ENCODE peak calls at places on chromosomes 16 and 17, in five cellular contexts. Y is neuronal stem cell, M is IMR-90, R is H1, S is mesenchymal stem cell. W is an unnamed sample.

GRCh38 chr16:48831081-48831722 is 221.2 kb upstream of the N4BP1 start:
- DNase-seq in Y (no peak), M (no peak), R (no peak), S (no peak), W (peak; percentile 63)

GRCh38 chr17:8275421-8276290 is 12.8 kb upstream of the RANGRF start:
- DNase-seq in Y (no peak), M (peak; percentile 34), R (no peak), S (no peak), W (no peak)

GRCh38 chr17:51734462-51734861 is 424.1 kb downstream of the CA10 start:
- DNase-seq in Y (no peak), M (no peak), R (peak; percentile 19), S (no peak), W (peak; percentile 68)

GRCh38 chr16:53775821-53776431 is 72.0 kb downstream of the FTO start:
- DNase-seq in Y (no peak), M (peak; percentile 91), R (no peak), S (peak; percentile 95), W (no peak)

GRCh38 chr17:71486171-71486740 is 634.6 kb upstream of the SOX9 start:
- DNase-seq in Y (no peak), M (no peak), R (no peak), S (no peak), W (no peak)

GRCh38 chr17:40588557-40588956 is 23.3 kb upstream of the CCR7 start:
- DNase-seq in Y (no peak), M (no peak), R (no peak), S (no peak), W (no peak)

GRCh38 chr16:75379911-75380847 is 53.1 kb downstream of the CFDP1 start:
- DNase-seq in Y (no peak), M (no peak), R (no peak), S (no peak), W (no peak)

GRCh38 chr16:28473714-28474265 is 1.7 kb upstream of the NPIPB7 start:
- DNase-seq in Y (no peak), M (no peak), R (no peak), S (no peak), W (no peak)

GRCh38 chr17:28523876-28524275 is 17.7 kb downstream of the FOXN1 start:
- DNase-seq in Y (no peak), M (no peak), R (no peak), S (no peak), W (no peak)

GRCh38 chr16:81511371-81511770 is 66.8 kb downstream of the CMIP start:
- DNase-seq in Y (no peak), M (peak; percentile 89), R (no peak), S (peak; percentile 60), W (no peak)

GRCh38 chr17:65173284-65173793 is 36.2 kb downstream of the RGS9 start:
- DNase-seq in Y (no peak), M (peak; percentile 55), R (no peak), S (peak; percentile 94), W (peak; percentile 45)

GRCh38 chr16:839643-840408 is 39.3 kb upstream of the GNG13 start:
- DNase-seq in Y (no peak), M (no peak), R (no peak), S (no peak), W (no peak)

GRCh38 chr16:47787695-47788094 is 326.6 kb downstream of the PHKB start:
- DNase-seq in Y (peak; percentile 39), M (peak; percentile 22), R (no peak), S (peak; percentile 27), W (no peak)

GRCh38 chr17:27912989-27913388 is 19.8 kb upstream of the LYRM9 start:
- DNase-seq in Y (no peak), M (no peak), R (no peak), S (no peak), W (no peak)

GRCh38 chr16:2490190-2491105 is 15.5 kb downstream of the TBC1D24 start:
- DNase-seq in Y (no peak), M (no peak), R (no peak), S (no peak), W (no peak)

GRCh38 chr17:80891096-80892018 is 100.3 kb upstream of the CHMP6 start:
- DNase-seq in Y (no peak), M (peak; percentile 94), R (no peak), S (peak; percentile 99), W (no peak)

GRCh38 chr17:77571562-77571981 is 386.9 kb upstream of the TNRC6C start:
- DNase-seq in Y (no peak), M (peak; percentile 6), R (no peak), S (no peak), W (no peak)

GRCh38 chr17:37706446-37706845 is 38.4 kb downstream of the HNF1B start:
- DNase-seq in Y (no peak), M (no peak), R (no peak), S (no peak), W (no peak)

GRCh38 chr17:43956222-43956621 is 2.5 kb upstream of the PYY start:
- DNase-seq in Y (no peak), M (no peak), R (no peak), S (no peak), W (no peak)

GRCh38 chr17:65523853-65524664 is 37.4 kb downstream of the AXIN2 start:
- DNase-seq in Y (no peak), M (no peak), R (no peak), S (no peak), W (no peak)

GRCh38 chr17:75666959-75667790 is at the start of the genes RECQL5 and SAP30BP:
- DNase-seq in Y (peak; percentile 99), M (peak; percentile 98), R (peak; percentile 94), S (peak; percentile 98), W (peak; percentile 99)

GRCh38 chr17:79742951-79743476 is 12.3 kb downstream of the ENPP7 start:
- DNase-seq in Y (no peak), M (no peak), R (no peak), S (no peak), W (no peak)

GRCh38 chr16:23959069-23959800 is 123.5 kb downstream of the PRKCB start:
- DNase-seq in Y (no peak), M (no peak), R (no peak), S (no peak), W (no peak)

GRCh38 chr16:47928008-47928407 is 227.8 kb downstream of the ABCC12 start:
- DNase-seq in Y (no peak), M (no peak), R (no peak), S (no peak), W (peak; percentile 39)

GRCh38 chr16:87101903-87102302 is 215.3 kb downstream of the C16orf95 start:
- DNase-seq in Y (no peak), M (peak; percentile 54), R (no peak), S (no peak), W (no peak)

GRCh38 chr16:5738586-5738985 is 641.0 kb upstream of the EEF2KMT start:
- DNase-seq in Y (no peak), M (no peak), R (no peak), S (peak; percentile 34), W (no peak)

GRCh38 chr16:66175058-66175457 is 191.4 kb upstream of the CDH5 start:
- DNase-seq in Y (no peak), M (no peak), R (no peak), S (no peak), W (no peak)

GRCh38 chr16:49489686-49490320 is 116.2 kb downstream of the C16orf78 start:
- DNase-seq in Y (no peak), M (no peak), R (no peak), S (no peak), W (no peak)

GRCh38 chr17:58302171-58302918 is 21.6 kb upstream of the MPO start:
- DNase-seq in Y (no peak), M (no peak), R (no peak), S (no peak), W (no peak)

GRCh38 chr17:76527430-76528111 is 9.9 kb downstream of the CYGB start:
- DNase-seq in Y (no peak), M (peak; percentile 80), R (no peak), S (peak; percentile 94), W (peak; percentile 92)

GRCh38 chr17:16352838-16353701 is at the start of gene CENPV:
- DNase-seq in Y (peak; percentile 53), M (peak; percentile 34), R (peak; percentile 54), S (peak; percentile 45), W (peak; percentile 96)

GRCh38 chr17:44278006-44278405 is 10.1 kb upstream of the SLC4A1 start:
- DNase-seq in Y (no peak), M (peak; percentile 68), R (no peak), S (peak; percentile 22), W (no peak)

GRCh38 chr16:55703003-55704001 is 47.5 kb downstream of the SLC6A2 start:
- DNase-seq in Y (peak; percentile 38), M (peak; percentile 68), R (no peak), S (peak; percentile 60), W (no peak)
- H2BK15ac ChIP-seq in Y (no peak overlapping the region), M (no peak overlapping the region), R (peak overlapping the region; percentile 10), S (no peak overlapping the region), W (no peak overlapping the region)

GRCh38 chr16:59993101-59993500 is 1259.0 kb upstream of the GOT2 start:
- DNase-seq in Y (no peak), M (no peak), R (no peak), S (no peak), W (no peak)
- H2BK15ac ChIP-seq in Y (no peak overlapping the region), M (no peak overlapping the region), R (no peak overlapping the region), S (no peak overlapping the region), W (no peak overlapping the region)

DNA sequence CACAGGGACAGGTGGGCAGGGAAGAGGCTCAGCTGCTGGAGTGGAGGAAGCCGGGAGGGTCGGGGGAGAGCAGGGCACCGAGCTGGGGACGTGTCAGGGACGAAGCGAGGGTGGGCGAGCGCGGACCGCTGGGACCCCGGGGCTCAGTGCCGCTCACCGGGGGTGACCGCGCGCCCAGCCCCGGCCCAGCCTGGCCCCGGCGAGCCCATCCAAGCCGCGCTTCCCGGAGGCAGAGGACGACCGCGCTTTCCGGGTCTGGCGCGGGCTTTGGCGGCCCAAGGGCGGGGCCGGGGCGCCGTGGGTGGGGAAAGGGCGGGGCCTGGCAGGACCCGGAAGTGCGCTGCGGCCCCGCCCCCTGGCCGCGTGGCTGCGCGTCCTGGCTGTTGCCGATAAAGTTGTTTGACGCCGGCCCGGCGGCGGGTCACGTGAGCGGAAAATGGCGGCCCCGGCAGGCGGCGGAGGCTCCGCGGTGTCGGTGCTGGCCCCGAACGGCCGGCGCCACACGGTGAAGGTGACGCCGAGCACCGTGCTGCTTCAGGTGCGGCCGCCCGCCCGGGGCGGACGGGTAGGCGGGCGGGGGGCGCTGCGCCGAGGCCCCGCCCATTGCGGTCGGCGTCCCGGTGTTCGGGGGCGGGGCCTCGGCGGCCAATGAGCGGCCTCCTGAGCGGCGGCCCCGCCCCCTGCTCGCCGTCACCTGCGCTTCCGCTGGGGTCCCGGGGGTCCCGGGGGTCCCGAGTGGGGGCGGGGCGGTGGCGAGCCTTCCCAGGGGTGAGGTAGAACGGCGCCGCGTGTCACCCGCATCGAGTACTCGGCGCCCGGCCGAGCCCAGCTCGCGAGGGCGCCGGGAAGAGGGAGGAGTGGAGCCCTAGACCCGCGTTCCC is at the start of gene ASPSCR1:
- DNase-seq in Y (peak; percentile 92), M (peak; percentile 91), R (peak; percentile 57), S (peak; percentile 89), W (peak; percentile 93)
- H2BK15ac ChIP-seq in Y (peak within 1 kb of the TSS; percentile 92), M (peak within 1 kb of the TSS; percentile 15), R (peak within 1 kb of the TSS; percentile 33), S (peak within 1 kb of the TSS; percentile 98), W (no peak within 1 kb of the TSS)

DNA sequence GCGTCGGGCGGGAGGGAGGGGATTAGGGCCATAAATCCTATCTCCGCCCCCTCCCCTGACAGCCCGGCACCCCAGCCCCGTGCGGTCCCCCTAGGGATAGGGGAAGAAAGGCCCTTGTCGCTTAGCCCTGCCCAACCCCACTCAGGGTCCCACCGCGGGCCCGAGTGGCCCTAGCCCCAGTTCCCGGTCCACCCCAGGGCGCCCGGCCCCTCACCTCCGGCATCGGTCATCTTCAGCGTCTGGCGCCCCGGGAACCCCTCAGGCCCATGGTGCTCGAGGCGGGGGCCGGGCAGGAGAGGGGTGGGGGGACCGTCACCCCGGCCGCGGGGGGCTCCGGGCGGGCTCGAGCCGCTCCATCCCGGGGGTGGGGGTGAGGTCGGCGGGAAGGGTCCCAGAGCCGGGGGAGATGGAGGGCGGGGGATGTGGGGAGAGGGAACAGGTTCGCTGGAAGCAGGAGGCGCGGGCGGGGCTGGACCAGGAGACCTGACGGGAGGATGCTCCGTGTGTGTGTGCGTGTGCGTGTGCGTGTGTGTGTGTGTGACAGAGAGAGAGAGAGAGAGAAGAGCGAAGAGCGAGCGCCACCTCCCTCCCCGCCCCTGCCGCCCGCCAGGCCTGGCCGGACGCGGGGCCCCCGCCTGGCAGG is 536 bp downstream of the SAMD14 start:
- DNase-seq in Y (no peak), M (peak; percentile 57), R (no peak), S (peak; percentile 85), W (peak; percentile 60)
- H2BK15ac ChIP-seq in Y (peak overlapping the region; percentile 11), M (no peak overlapping the region), R (no peak overlapping the region), S (peak overlapping the region; percentile 91), W (no peak overlapping the region)